ENCODE peak calls at places on chromosomes 16 and 17, in ten cellular contexts. D is CD4-positive, CD25-positive, alpha-beta regulatory T cell; X is uterus; B is IMR-90; W is caudate nucleus; Z is HCT116; Y is endodermal cell; T is osteoblast; J is MM.1S; N is heart left ventricle. I is an unnamed sample.

GRCh38 chr17:58242171-58242784 is 3.9 kb downstream of the LPO start:
- DNase-seq in D (no peak), X (no peak), B (no peak), W (no peak), Z (no peak), Y (peak), T (no peak), J (no peak), N (no peak), I (no peak)

GRCh38 chr16:1743376-1744337 is 27.7 kb downstream of the NME3 start:
- DNase-seq in D (no peak), X (no peak), B (no peak), W (no peak), Z (no peak), Y (no peak), T (peak), J (no peak), N (no peak), I (no peak)

GRCh38 chr17:66200685-66201092 is 8.8 kb upstream of the CEP112 start:
- DNase-seq in D (peak), X (no peak), B (peak), W (no peak), Z (peak), Y (peak), T (peak), J (peak), N (peak), I (peak)

GRCh38 chr16:28098171-28098958 is 34.9 kb upstream of the GSG1L start:
- DNase-seq in D (no peak), X (no peak), B (no peak), W (no peak), Z (no peak), Y (no peak), T (peak), J (no peak), N (no peak), I (no peak)

GRCh38 chr17:38873646-38874380 is 4.0 kb downstream of the LASP1 start:
- DNase-seq in D (no peak), X (no peak), B (no peak), W (no peak), Z (no peak), Y (peak), T (no peak), J (no peak), N (no peak), I (no peak)

GRCh38 chr17:71530227-71530626 is 590.6 kb upstream of the SOX9 start:
- DNase-seq in D (no peak), X (no peak), B (no peak), W (no peak), Z (no peak), Y (no peak), T (no peak), J (no peak), N (no peak), I (no peak)

GRCh38 chr16:11485676-11486075 is 101.0 kb downstream of the LITAF start:
- DNase-seq in D (no peak), X (no peak), B (no peak), W (no peak), Z (no peak), Y (no peak), T (no peak), J (no peak), N (no peak), I (no peak)

GRCh38 chr17:47204722-47205418 is 4.3 kb upstream of the MYL4 start:
- DNase-seq in D (peak), X (no peak), B (peak), W (no peak), Z (no peak), Y (no peak), T (peak), J (peak), N (peak), I (peak)

GRCh38 chr16:57480754-57481230 is 5.5 kb downstream of the DOK4 start:
- DNase-seq in D (no peak), X (no peak), B (no peak), W (no peak), Z (no peak), Y (no peak), T (peak), J (no peak), N (no peak), I (no peak)

GRCh38 chr17:56822725-56823124 is 11.0 kb downstream of the C17orf67 start:
- DNase-seq in D (no peak), X (no peak), B (no peak), W (no peak), Z (no peak), Y (no peak), T (no peak), J (no peak), N (peak), I (peak)

GRCh38 chr16:88973007-88973410 is 4.0 kb downstream of the CBFA2T3 start:
- DNase-seq in D (no peak), X (no peak), B (no peak), W (no peak), Z (no peak), Y (peak), T (no peak), J (no peak), N (no peak), I (no peak)

GRCh38 chr17:17507465-17508011 is 11.3 kb upstream of the RASD1 start:
- DNase-seq in D (no peak), X (no peak), B (no peak), W (no peak), Z (no peak), Y (no peak), T (peak), J (no peak), N (no peak), I (no peak)

GRCh38 chr16:51624083-51624775 is 473.2 kb upstream of the SALL1 start:
- DNase-seq in D (no peak), X (no peak), B (no peak), W (no peak), Z (no peak), Y (no peak), T (no peak), J (no peak), N (no peak), I (no peak)

GRCh38 chr17:73340093-73340596 is 28.3 kb upstream of the CDC42EP4 start:
- DNase-seq in D (no peak), X (peak), B (peak), W (no peak), Z (peak), Y (no peak), T (peak), J (no peak), N (no peak), I (no peak)

GRCh38 chr16:63461248-63461841 is 1425.1 kb upstream of the CDH8 start:
- DNase-seq in D (no peak), X (no peak), B (peak), W (no peak), Z (no peak), Y (peak), T (no peak), J (peak), N (no peak), I (peak)

GRCh38 chr16:72162105-72162680 is 9.8 kb downstream of the PMFBP1 start:
- DNase-seq in D (no peak), X (no peak), B (no peak), W (no peak), Z (no peak), Y (no peak), T (no peak), J (no peak), N (no peak), I (no peak)

GRCh38 chr17:2056221-2057129 is 1.6 kb downstream of the HIC1 start:
- DNase-seq in D (peak), X (no peak), B (peak), W (no peak), Z (no peak), Y (peak), T (peak), J (no peak), N (no peak), I (no peak)

GRCh38 chr16:80058236-80058635 is 457.7 kb upstream of the MAF start:
- DNase-seq in D (no peak), X (peak), B (no peak), W (no peak), Z (no peak), Y (no peak), T (no peak), J (no peak), N (peak), I (peak)

GRCh38 chr16:56776562-56776961 is 46.6 kb downstream of the NUP93 start:
- DNase-seq in D (no peak), X (peak), B (no peak), W (no peak), Z (no peak), Y (no peak), T (no peak), J (no peak), N (peak), I (peak)

GRCh38 chr16:1712791-1713261 is 6.8 kb downstream of the MAPK8IP3 start:
- DNase-seq in D (no peak), X (no peak), B (peak), W (no peak), Z (no peak), Y (no peak), T (peak), J (no peak), N (no peak), I (no peak)

GRCh38 chr16:76729525-76729924 is 452.3 kb downstream of the CNTNAP4 start:
- DNase-seq in D (no peak), X (no peak), B (no peak), W (no peak), Z (no peak), Y (peak), T (no peak), J (no peak), N (no peak), I (no peak)

GRCh38 chr17:17681744-17682292 is 560 bp downstream of the RAI1 start:
- DNase-seq in D (peak), X (peak), B (no peak), W (no peak), Z (no peak), Y (peak), T (peak), J (peak), N (peak), I (peak)

GRCh38 chr16:58859958-58860669 is 126.0 kb upstream of the GOT2 start:
- DNase-seq in D (no peak), X (no peak), B (no peak), W (no peak), Z (no peak), Y (no peak), T (no peak), J (no peak), N (no peak), I (no peak)

GRCh38 chr17:64638552-64639198 is 23.4 kb downstream of the SMURF2 start:
- DNase-seq in D (no peak), X (no peak), B (peak), W (no peak), Z (no peak), Y (no peak), T (no peak), J (no peak), N (no peak), I (no peak)

GRCh38 chr17:6212766-6213165 is 142.6 kb downstream of the WSCD1 start:
- DNase-seq in D (no peak), X (no peak), B (no peak), W (no peak), Z (no peak), Y (peak), T (no peak), J (no peak), N (no peak), I (no peak)

GRCh38 chr17:55814377-55814776 is 63.5 kb downstream of the PCTP start:
- DNase-seq in D (no peak), X (no peak), B (no peak), W (no peak), Z (no peak), Y (no peak), T (no peak), J (no peak), N (peak), I (peak)

GRCh38 chr16:901715-902601 is 68.8 kb downstream of the LMF1 start:
- DNase-seq in D (no peak), X (no peak), B (no peak), W (no peak), Z (no peak), Y (no peak), T (no peak), J (no peak), N (no peak), I (no peak)

GRCh38 chr16:53498984-53499383 is 4.0 kb downstream of the AKTIP start:
- DNase-seq in D (no peak), X (no peak), B (no peak), W (no peak), Z (no peak), Y (no peak), T (no peak), J (no peak), N (no peak), I (no peak)

GRCh38 chr17:2964831-2965230 is 98.6 kb downstream of the OR1D5 start:
- DNase-seq in D (no peak), X (no peak), B (no peak), W (no peak), Z (no peak), Y (peak), T (peak), J (no peak), N (no peak), I (no peak)

GRCh38 chr17:20089795-20090547 is 80.8 kb downstream of the SPECC1 start:
- DNase-seq in D (no peak), X (no peak), B (no peak), W (no peak), Z (no peak), Y (peak), T (no peak), J (peak), N (no peak), I (no peak)

GRCh38 chr17:20092973-20093626 is 83.9 kb downstream of the SPECC1 start:
- DNase-seq in D (no peak), X (no peak), B (no peak), W (no peak), Z (no peak), Y (no peak), T (no peak), J (no peak), N (no peak), I (no peak)

GRCh38 chr17:20094777-20095176 is 85.6 kb downstream of the SPECC1 start:
- DNase-seq in D (no peak), X (no peak), B (no peak), W (no peak), Z (no peak), Y (no peak), T (no peak), J (no peak), N (no peak), I (no peak)

GRCh38 chr17:20092292-20092867 is 83.2 kb downstream of the SPECC1 start:
- DNase-seq in D (no peak), X (no peak), B (no peak), W (no peak), Z (no peak), Y (peak), T (no peak), J (no peak), N (no peak), I (no peak)

GRCh38 chr17:20091161-20092029 is 82.2 kb downstream of the SPECC1 start:
- DNase-seq in D (no peak), X (no peak), B (no peak), W (no peak), Z (no peak), Y (peak), T (peak), J (no peak), N (peak), I (no peak)
- H3K27ac ChIP-seq in D (no peak), X (peak), B (no peak), W (peak), Z (no peak), Y (no peak), T (peak), J (no peak), N (peak), I (no peak)

GRCh38 chr17:62653002-62653830 is 25.7 kb downstream of the MRC2 start:
- DNase-seq in D (peak), X (peak), B (peak), W (no peak), Z (no peak), Y (peak), T (peak), J (peak), N (peak), I (peak)
- H3K27ac ChIP-seq in D (no peak), X (peak), B (peak), W (peak), Z (no peak), Y (peak), T (peak), J (no peak), N (peak), I (peak)

GRCh38 chr17:36592316-36592710 is 634 bp downstream of the DHRS11 start:
- DNase-seq in D (no peak), X (no peak), B (no peak), W (no peak), Z (no peak), Y (peak), T (peak), J (no peak), N (peak), I (peak)
- H3K27ac ChIP-seq in D (no peak), X (no peak), B (peak), W (no peak), Z (peak), Y (no peak), T (no peak), J (no peak), N (peak), I (no peak)

GRCh38 chr17:8402921-8403536 is 5.4 kb upstream of the RNF222 start:
- DNase-seq in D (no peak), X (no peak), B (no peak), W (no peak), Z (no peak), Y (no peak), T (no peak), J (no peak), N (no peak), I (no peak)
- H3K27ac ChIP-seq in D (no peak), X (no peak), B (no peak), W (no peak), Z (no peak), Y (no peak), T (no peak), J (no peak), N (no peak), I (no peak)

DNA sequence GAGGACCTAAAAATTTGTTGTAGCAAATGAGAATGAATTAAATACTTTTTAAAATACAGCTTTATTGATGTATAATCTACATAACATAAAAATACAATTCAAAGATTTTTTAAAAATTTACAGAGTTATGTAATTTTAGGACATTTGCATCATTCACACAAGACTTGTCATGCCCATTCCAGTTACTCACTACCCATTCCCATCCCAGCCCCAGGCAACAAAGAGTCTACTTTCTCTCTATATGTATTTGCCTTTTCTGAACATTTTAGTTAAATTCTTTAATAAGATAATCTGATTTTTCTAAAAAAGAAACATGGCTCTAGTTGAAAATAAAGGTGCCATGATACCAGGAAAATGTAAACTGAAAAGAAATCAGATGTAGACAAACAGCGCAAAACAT is 354.2 kb downstream of the PMP22 start:
- DNase-seq in D (no peak), X (no peak), B (no peak), W (no peak), Z (no peak), Y (no peak), T (no peak), J (no peak), N (no peak), I (no peak)
- H3K27ac ChIP-seq in D (no peak), X (no peak), B (no peak), W (no peak), Z (no peak), Y (no peak), T (no peak), J (no peak), N (no peak), I (no peak)

GRCh38 chr16:20904507-20905079 is 4.0 kb downstream of the LYRM1 start:
- DNase-seq in D (peak), X (no peak), B (peak), W (no peak), Z (peak), Y (no peak), T (peak), J (peak), N (no peak), I (no peak)

GRCh38 chr16:20906871-20907255 is 6.3 kb downstream of the LYRM1 start:
- DNase-seq in D (no peak), X (no peak), B (no peak), W (no peak), Z (no peak), Y (no peak), T (no peak), J (no peak), N (no peak), I (no peak)

GRCh38 chr16:20906225-20906870 is 5.8 kb downstream of the LYRM1 start:
- DNase-seq in D (no peak), X (peak), B (peak), W (no peak), Z (no peak), Y (no peak), T (peak), J (no peak), N (no peak), I (no peak)

GRCh38 chr16:20903889-20904506 is 3.4 kb downstream of the LYRM1 start:
- DNase-seq in D (no peak), X (no peak), B (no peak), W (no peak), Z (no peak), Y (no peak), T (peak), J (no peak), N (no peak), I (no peak)

DNA sequence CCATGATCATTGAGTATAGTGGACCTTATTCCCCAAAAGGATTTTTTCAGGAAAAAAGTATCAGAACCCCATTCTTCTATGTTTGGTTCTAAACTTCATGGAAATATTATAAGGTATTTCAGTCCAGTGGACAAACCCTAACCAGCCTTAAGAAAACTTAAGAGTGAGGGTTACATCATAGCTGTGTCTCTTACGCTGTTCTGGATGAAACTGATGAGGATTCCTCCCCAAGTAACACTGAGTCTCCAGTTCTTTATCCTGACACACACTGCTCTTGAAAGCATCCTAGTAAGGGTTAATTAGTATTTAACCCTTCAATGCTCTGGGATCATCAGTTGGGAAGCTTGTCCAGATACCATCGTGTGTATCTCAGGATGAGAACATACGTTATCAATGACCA is 5.0 kb downstream of the LYRM1 start:
- DNase-seq in D (no peak), X (no peak), B (peak), W (no peak), Z (no peak), Y (no peak), T (no peak), J (no peak), N (no peak), I (no peak)
- H3K27ac ChIP-seq in D (no peak), X (peak), B (peak), W (no peak), Z (peak), Y (no peak), T (peak), J (no peak), N (peak), I (peak)

GRCh38 chr17:61486135-61487120 is 34.2 kb downstream of the TBX4 start:
- DNase-seq in D (no peak), X (peak), B (no peak), W (no peak), Z (no peak), Y (peak), T (no peak), J (no peak), N (no peak), I (no peak)
- H3K27ac ChIP-seq in D (no peak), X (no peak), B (no peak), W (no peak), Z (no peak), Y (peak), T (no peak), J (no peak), N (no peak), I (no peak)

DNA sequence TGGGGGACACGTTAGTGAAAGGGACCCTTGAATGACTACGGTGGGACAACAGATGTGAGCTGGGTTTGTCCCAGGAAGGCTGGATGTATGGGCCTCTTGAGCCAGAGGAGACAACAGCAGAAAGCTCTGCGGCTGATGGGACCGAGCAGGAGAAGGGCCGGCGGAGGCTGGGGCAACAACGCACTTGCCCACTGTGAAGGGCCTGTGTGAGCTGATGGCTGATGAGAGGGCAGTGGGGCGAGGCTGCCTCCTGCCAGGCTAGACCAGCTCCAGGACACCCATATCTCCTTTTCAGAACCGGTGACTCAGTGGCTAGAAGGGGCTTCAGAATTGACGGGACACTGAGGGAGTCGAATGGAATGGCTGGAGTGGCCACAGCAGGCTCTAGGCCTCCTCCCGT is 250.1 kb downstream of the SEC14L1 start:
- DNase-seq in D (no peak), X (no peak), B (no peak), W (no peak), Z (no peak), Y (no peak), T (peak), J (no peak), N (no peak), I (no peak)
- H3K27ac ChIP-seq in D (no peak), X (peak), B (peak), W (no peak), Z (no peak), Y (no peak), T (peak), J (no peak), N (peak), I (peak)

GRCh38 chr17:80429356-80430275 is 14.6 kb downstream of the ENDOV start:
- DNase-seq in D (no peak), X (no peak), B (no peak), W (no peak), Z (no peak), Y (no peak), T (peak), J (no peak), N (no peak), I (no peak)
- H3K27ac ChIP-seq in D (no peak), X (no peak), B (no peak), W (no peak), Z (no peak), Y (no peak), T (no peak), J (no peak), N (no peak), I (no peak)

DNA sequence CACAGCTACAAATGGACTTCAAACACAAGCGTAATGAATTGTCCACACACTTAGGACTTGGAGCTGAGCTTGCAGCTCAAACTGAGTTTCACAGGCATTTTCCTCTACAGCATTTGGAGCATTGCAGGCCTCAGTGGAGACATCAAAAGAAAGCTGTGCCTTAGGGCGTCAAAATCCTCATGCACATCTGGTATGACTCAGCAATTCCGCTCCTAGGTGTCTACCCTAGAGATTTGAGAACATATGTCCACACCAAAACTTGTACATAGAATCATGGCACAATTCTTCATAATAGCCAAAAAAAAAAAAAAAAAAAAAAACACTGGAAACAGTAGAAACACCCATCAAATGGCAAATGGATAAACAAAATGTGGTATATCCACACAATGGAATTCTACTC is 47.1 kb downstream of the GP2 start:
- DNase-seq in D (no peak), X (no peak), B (no peak), W (no peak), Z (no peak), Y (no peak), T (no peak), J (no peak), N (no peak), I (no peak)
- H3K27ac ChIP-seq in D (no peak), X (no peak), B (no peak), W (no peak), Z (no peak), Y (no peak), T (no peak), J (no peak), N (no peak), I (no peak)